ENCODE peak calls at places on chromosomes 2 and 18, in nine cellular contexts. S is substantia nigra; Q is IMR-90; O is upper lobe of left lung; N is naive thymus-derived CD4-positive, alpha-beta T cell; Y is PC-9; L is caudate nucleus; T is esophagus squamous epithelium; A is HCT116. Z is an unnamed sample.

GRCh38 chr2:218992196-218992595 is 1.0 kb downstream of the CRYBA2 start:
- DNase-seq in L (no peak), Y (no peak), O (no peak), A (no peak), N (no peak), Q (no peak), T (no peak), S (no peak), Z (no peak)

GRCh38 chr2:27118525-27119329 is at the start of gene CGREF1:
- DNase-seq in N (peak; percentile 44), T (no peak), L (peak; percentile 22), A (no peak), Y (no peak), Q (no peak), O (no peak), S (no peak), Z (no peak)

GRCh38 chr2:101814752-101815151 is 117.2 kb downstream of the MAP4K4 start:
- DNase-seq in Q (no peak), S (no peak), T (no peak), O (no peak), A (no peak), Y (no peak), N (no peak), L (no peak), Z (no peak)

GRCh38 chr2:46314065-46314835 is 17.0 kb downstream of the EPAS1 start:
- DNase-seq in Q (no peak), N (no peak), Y (no peak), T (no peak), A (no peak), L (no peak), S (no peak), O (no peak), Z (no peak)

GRCh38 chr18:23131693-23132319 is 3.5 kb upstream of the CABLES1 start:
- DNase-seq in S (no peak), L (peak; percentile 19), Q (peak; percentile 84), Y (peak; percentile 49), N (peak; percentile 34), O (peak; percentile 71), T (no peak), A (peak; percentile 73), Z (no peak)

GRCh38 chr18:45738660-45739059 is 14.7 kb downstream of the SLC14A1 start:
- DNase-seq in L (no peak), Q (no peak), Y (no peak), N (no peak), O (no peak), T (no peak), S (no peak), A (no peak), Z (no peak)

GRCh38 chr18:5970032-5970431 is 74.7 kb upstream of the TMEM200C start:
- DNase-seq in S (no peak), O (no peak), N (no peak), L (peak; percentile 55), Q (no peak), Y (no peak), T (no peak), A (no peak), Z (no peak)

GRCh38 chr2:209908511-209908910 is 93.9 kb upstream of the RPE start:
- DNase-seq in N (no peak), L (no peak), Y (no peak), Q (no peak), A (no peak), T (no peak), S (no peak), O (no peak), Z (no peak)

GRCh38 chr2:149767516-149767974 is 180.0 kb upstream of the MMADHC start:
- DNase-seq in Q (peak; percentile 59), A (no peak), N (no peak), Y (no peak), T (no peak), L (no peak), S (no peak), O (no peak), Z (no peak)

GRCh38 chr2:110770308-110770695 is 37.9 kb downstream of the ACOXL start:
- DNase-seq in N (no peak), L (peak; percentile 14), S (no peak), Y (no peak), Q (no peak), O (no peak), A (no peak), T (no peak), Z (no peak)

GRCh38 chr2:144217853-144218633 is 301.9 kb downstream of the ZEB2 start:
- DNase-seq in O (no peak), Y (no peak), N (no peak), S (no peak), A (no peak), T (no peak), L (no peak), Q (peak; percentile 35), Z (no peak)

GRCh38 chr18:59123588-59124369 is 15.9 kb upstream of the SEC11C start:
- DNase-seq in N (no peak), O (no peak), Y (peak; percentile 34), Q (peak; percentile 94), A (no peak), T (no peak), S (no peak), L (peak; percentile 17), Z (peak; percentile 84)

GRCh38 chr18:32343634-32344033 is 127.0 kb downstream of the GAREM1 start:
- DNase-seq in A (no peak), Y (no peak), Q (no peak), L (no peak), S (no peak), T (no peak), N (no peak), O (no peak), Z (no peak)

GRCh38 chr18:77080283-77080682 is 52.3 kb downstream of the MBP start:
- DNase-seq in L (no peak), T (peak; percentile 17), A (no peak), Q (no peak), N (no peak), O (no peak), S (no peak), Y (no peak), Z (no peak)

DNA sequence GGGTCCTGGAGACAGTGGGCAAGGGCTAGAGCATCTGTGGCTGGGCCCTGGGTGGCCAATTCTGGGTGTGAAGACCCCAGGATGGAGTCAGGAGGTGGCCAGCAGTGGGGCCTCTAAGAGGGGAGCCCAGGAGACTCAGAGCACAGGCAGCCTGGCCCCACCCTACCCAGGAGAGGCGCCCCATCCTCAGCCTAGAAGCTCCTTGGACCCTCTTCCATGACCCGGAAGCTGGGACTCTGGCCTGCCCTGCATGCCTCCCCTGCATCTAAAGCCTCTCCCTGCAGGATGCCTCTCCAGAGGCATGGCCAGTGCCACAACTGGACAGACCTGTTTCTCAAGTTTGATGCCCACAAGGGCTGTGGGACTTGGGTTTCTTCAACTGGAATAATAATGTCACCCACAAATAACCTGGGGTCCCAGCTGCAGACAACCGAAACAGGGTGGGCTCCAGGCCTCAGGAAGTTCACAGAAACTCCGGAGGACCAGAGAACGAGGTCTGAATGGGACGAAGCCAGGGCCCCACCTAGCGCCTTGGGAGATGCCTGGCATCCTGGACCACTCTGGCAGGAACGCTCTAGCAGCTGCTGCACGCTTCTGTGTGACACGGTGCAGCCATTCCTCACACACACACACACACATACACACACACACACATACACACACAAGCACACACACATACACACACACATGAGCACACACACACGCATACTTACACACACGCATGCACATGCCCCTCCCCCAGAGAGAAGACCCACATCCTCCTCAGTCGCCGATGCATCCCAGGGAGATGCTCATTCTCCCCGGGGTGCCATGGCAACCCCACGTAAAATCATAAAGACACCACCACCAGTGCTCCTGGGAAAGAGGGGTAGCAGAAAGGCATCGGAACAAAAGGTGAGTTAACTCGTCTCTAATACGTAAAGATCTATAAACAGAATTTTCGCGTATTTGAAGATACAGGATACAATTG is 16.4 kb downstream of the KCNIP3 start:
- DNase-seq in S (no peak), T (no peak), A (no peak), O (no peak), L (peak; percentile 49), Q (no peak), N (no peak), Y (peak; percentile 75), Z (no peak)
- H3K27ac ChIP-seq in S (peak overlapping the region; percentile 95), T (no peak overlapping the region), A (no peak overlapping the region), O (no peak overlapping the region), L (peak overlapping the region; percentile 94), Q (no peak overlapping the region), N (no peak overlapping the region), Y (no peak overlapping the region), Z (no peak overlapping the region)

GRCh38 chr2:71339685-71340084 is 8.1 kb downstream of the ZNF638 start:
- DNase-seq in S (no peak), L (no peak), O (no peak), A (no peak), Y (no peak), N (no peak), Q (no peak), T (no peak), Z (no peak)

GRCh38 chr2:71336384-71336783 is 4.8 kb downstream of the ZNF638 start:
- DNase-seq in L (no peak), S (no peak), Q (no peak), O (no peak), N (no peak), A (no peak), T (no peak), Y (no peak), Z (no peak)

GRCh38 chr2:71336802-71337201 is 5.2 kb downstream of the ZNF638 start:
- DNase-seq in L (no peak), O (no peak), T (no peak), S (no peak), Q (peak; percentile 41), N (no peak), Y (no peak), A (no peak), Z (no peak)

GRCh38 chr2:71340176-71340575 is 8.6 kb downstream of the ZNF638 start:
- DNase-seq in Y (no peak), O (no peak), A (no peak), N (no peak), S (no peak), L (no peak), Q (no peak), T (no peak), Z (no peak)

DNA sequence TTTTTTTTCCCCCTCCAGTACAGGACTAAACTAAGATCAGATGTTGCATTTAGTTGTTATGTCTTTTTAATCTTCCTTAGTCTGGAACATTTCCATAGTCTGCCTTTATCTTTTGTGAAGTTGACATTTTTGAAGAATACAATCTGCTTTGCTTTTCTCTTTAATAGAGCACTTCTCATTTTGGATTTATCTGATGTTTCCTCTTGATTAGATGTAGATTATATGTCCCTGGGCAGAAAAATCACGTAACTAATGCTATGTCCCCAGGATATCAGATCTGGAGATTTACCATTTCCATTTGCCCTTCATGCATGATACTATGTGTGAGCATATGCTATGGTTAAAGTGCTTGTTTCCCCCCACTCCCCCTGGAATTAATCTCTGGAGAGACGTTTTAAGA is 6.2 kb downstream of the ZNF638 start:
- DNase-seq in T (no peak), N (no peak), S (no peak), L (no peak), A (no peak), Y (no peak), O (no peak), Q (no peak), Z (no peak)
- H3K27ac ChIP-seq in T (no peak overlapping the region), N (no peak overlapping the region), S (no peak overlapping the region), L (no peak overlapping the region), A (no peak overlapping the region), Y (no peak overlapping the region), O (no peak overlapping the region), Q (no peak overlapping the region), Z (no peak overlapping the region)

GRCh38 chr2:53767405-53768232 is at the start of gene CHAC2:
- DNase-seq in S (peak; percentile 72), L (peak; percentile 78), A (peak; percentile 68), Q (peak; percentile 78), N (peak; percentile 86), O (peak; percentile 89), T (peak; percentile 13), Y (peak; percentile 84), Z (no peak)
- H3K27ac ChIP-seq in S (peak within 1 kb of the TSS; percentile 47), L (peak within 1 kb of the TSS; percentile 86), A (peak within 1 kb of the TSS; percentile 51), Q (peak within 1 kb of the TSS; percentile 83), N (peak within 1 kb of the TSS; percentile 86), O (peak within 1 kb of the TSS; percentile 79), T (peak within 1 kb of the TSS; percentile 85), Y (peak within 1 kb of the TSS; percentile 52), Z (peak within 1 kb of the TSS; percentile 58)

GRCh38 chr2:234289789-234290188 is 207.1 kb downstream of the ARL4C start:
- DNase-seq in O (no peak), Y (peak; percentile 63), T (no peak), A (peak; percentile 57), L (no peak), S (no peak), N (peak; percentile 48), Q (peak; percentile 88), Z (peak; percentile 77)
- H3K27ac ChIP-seq in O (peak overlapping the region; percentile 71), Y (no peak overlapping the region), T (peak overlapping the region; percentile 80), A (peak overlapping the region; percentile 9), L (no peak overlapping the region), S (no peak overlapping the region), N (peak overlapping the region; percentile 94), Q (no peak overlapping the region), Z (peak overlapping the region; percentile 32)

Z was measured in epithelial cell of prostate.